ENCODE peak calls at places on chromosomes 12 and 14, in seven cellular contexts. One of them, this sample, is unnamed.

GRCh38 chr12:5085896-5086295 is 42.2 kb downstream of the KCNA5 start:
- DNase-seq in psoas muscle: no peak
- DNase-seq in activated T-cell treated with anti-CD3 and anti-CD28 coated beads for 1 hour: no peak
- DNase-seq in tibial artery: no peak
- DNase-seq in choroid plexus epithelial cell: peak; percentile 82
- DNase-seq in HTR-8/SVneo: no peak
- DNase-seq in pancreas: no peak
- DNase-seq in this sample: no peak

GRCh38 chr12:29782821-29783772 is 645 bp downstream of the TMTC1 start:
- DNase-seq in psoas muscle: peak; percentile 83
- DNase-seq in activated T-cell treated with anti-CD3 and anti-CD28 coated beads for 1 hour: no peak
- DNase-seq in tibial artery: peak; percentile 79
- DNase-seq in choroid plexus epithelial cell: peak; percentile 47
- DNase-seq in HTR-8/SVneo: no peak
- DNase-seq in pancreas: peak; percentile 31
- DNase-seq in this sample: no peak

GRCh38 chr12:6267007-6267721 is 43.3 kb upstream of the PLEKHG6 start:
- DNase-seq in psoas muscle: no peak
- DNase-seq in activated T-cell treated with anti-CD3 and anti-CD28 coated beads for 1 hour: no peak
- DNase-seq in tibial artery: no peak
- DNase-seq in choroid plexus epithelial cell: no peak
- DNase-seq in HTR-8/SVneo: no peak
- DNase-seq in pancreas: no peak
- DNase-seq in this sample: no peak

GRCh38 chr12:131404705-131405104 is 306.2 kb upstream of the SFSWAP start:
- DNase-seq in psoas muscle: no peak
- DNase-seq in activated T-cell treated with anti-CD3 and anti-CD28 coated beads for 1 hour: no peak
- DNase-seq in tibial artery: no peak
- DNase-seq in choroid plexus epithelial cell: no peak
- DNase-seq in HTR-8/SVneo: no peak
- DNase-seq in pancreas: no peak
- DNase-seq in this sample: no peak

GRCh38 chr12:17372508-17372907 is 717.5 kb downstream of the RERGL start:
- DNase-seq in psoas muscle: no peak
- DNase-seq in activated T-cell treated with anti-CD3 and anti-CD28 coated beads for 1 hour: no peak
- DNase-seq in tibial artery: no peak
- DNase-seq in choroid plexus epithelial cell: no peak
- DNase-seq in HTR-8/SVneo: no peak
- DNase-seq in pancreas: no peak
- DNase-seq in this sample: no peak

GRCh38 chr12:40105515-40106201 is at the start of gene SLC2A13:
- DNase-seq in psoas muscle: peak; percentile 86
- DNase-seq in activated T-cell treated with anti-CD3 and anti-CD28 coated beads for 1 hour: peak; percentile 67
- DNase-seq in tibial artery: peak; percentile 85
- DNase-seq in choroid plexus epithelial cell: peak; percentile 76
- DNase-seq in HTR-8/SVneo: peak; percentile 41
- DNase-seq in pancreas: peak; percentile 85
- DNase-seq in this sample: peak; percentile 80

GRCh38 chr14:37202265-37202664 is 4.5 kb downstream of the MIPOL1 start:
- DNase-seq in psoas muscle: no peak
- DNase-seq in activated T-cell treated with anti-CD3 and anti-CD28 coated beads for 1 hour: no peak
- DNase-seq in tibial artery: no peak
- DNase-seq in choroid plexus epithelial cell: peak; percentile 20
- DNase-seq in HTR-8/SVneo: no peak
- DNase-seq in pancreas: no peak
- DNase-seq in this sample: no peak

GRCh38 chr14:29643415-29644206 is 284.0 kb downstream of the PRKD1 start:
- DNase-seq in psoas muscle: no peak
- DNase-seq in activated T-cell treated with anti-CD3 and anti-CD28 coated beads for 1 hour: no peak
- DNase-seq in tibial artery: no peak
- DNase-seq in choroid plexus epithelial cell: peak; percentile 81
- DNase-seq in HTR-8/SVneo: no peak
- DNase-seq in pancreas: no peak
- DNase-seq in this sample: no peak

GRCh38 chr12:25155031-25155576 is 39.9 kb downstream of the DNAI7 start:
- DNase-seq in psoas muscle: no peak
- DNase-seq in activated T-cell treated with anti-CD3 and anti-CD28 coated beads for 1 hour: no peak
- DNase-seq in tibial artery: no peak
- DNase-seq in choroid plexus epithelial cell: peak; percentile 63
- DNase-seq in HTR-8/SVneo: peak; percentile 41
- DNase-seq in pancreas: no peak
- DNase-seq in this sample: no peak

GRCh38 chr12:56935157-56935556 is 949 bp upstream of the SDR9C7 start:
- DNase-seq in psoas muscle: no peak
- DNase-seq in activated T-cell treated with anti-CD3 and anti-CD28 coated beads for 1 hour: no peak
- DNase-seq in tibial artery: no peak
- DNase-seq in choroid plexus epithelial cell: no peak
- DNase-seq in HTR-8/SVneo: no peak
- DNase-seq in pancreas: no peak
- DNase-seq in this sample: no peak

GRCh38 chr12:11026118-11026517 is 3.7 kb upstream of the TAS2R19 start:
- DNase-seq in psoas muscle: no peak
- DNase-seq in activated T-cell treated with anti-CD3 and anti-CD28 coated beads for 1 hour: no peak
- DNase-seq in tibial artery: no peak
- DNase-seq in choroid plexus epithelial cell: no peak
- DNase-seq in HTR-8/SVneo: no peak
- DNase-seq in pancreas: no peak
- DNase-seq in this sample: no peak

GRCh38 chr14:81459912-81460311 is 59.8 kb upstream of the STON2 start:
- DNase-seq in psoas muscle: no peak
- DNase-seq in activated T-cell treated with anti-CD3 and anti-CD28 coated beads for 1 hour: no peak
- DNase-seq in tibial artery: no peak
- DNase-seq in choroid plexus epithelial cell: no peak
- DNase-seq in HTR-8/SVneo: no peak
- DNase-seq in pancreas: no peak
- DNase-seq in this sample: no peak

GRCh38 chr12:49092086-49092815 is 2.4 kb downstream of the DHH start:
- DNase-seq in psoas muscle: no peak
- DNase-seq in activated T-cell treated with anti-CD3 and anti-CD28 coated beads for 1 hour: peak; percentile 44
- DNase-seq in tibial artery: no peak
- DNase-seq in choroid plexus epithelial cell: peak; percentile 43
- DNase-seq in HTR-8/SVneo: peak; percentile 69
- DNase-seq in pancreas: no peak
- DNase-seq in this sample: peak; percentile 51

GRCh38 chr12:31362759-31363415 is 36.9 kb upstream of the SINHCAF start:
- DNase-seq in psoas muscle: no peak
- DNase-seq in activated T-cell treated with anti-CD3 and anti-CD28 coated beads for 1 hour: no peak
- DNase-seq in tibial artery: no peak
- DNase-seq in choroid plexus epithelial cell: peak; percentile 8
- DNase-seq in HTR-8/SVneo: no peak
- DNase-seq in pancreas: no peak
- DNase-seq in this sample: no peak

GRCh38 chr12:110668480-110669192 is 20.3 kb downstream of the HVCN1 start:
- DNase-seq in psoas muscle: no peak
- DNase-seq in activated T-cell treated with anti-CD3 and anti-CD28 coated beads for 1 hour: no peak
- DNase-seq in tibial artery: no peak
- DNase-seq in choroid plexus epithelial cell: no peak
- DNase-seq in HTR-8/SVneo: no peak
- DNase-seq in pancreas: no peak
- DNase-seq in this sample: no peak

GRCh38 chr12:62260733-62261683 is 804 bp downstream of the USP15 start:
- DNase-seq in psoas muscle: no peak
- DNase-seq in activated T-cell treated with anti-CD3 and anti-CD28 coated beads for 1 hour: peak; percentile 33
- DNase-seq in tibial artery: peak; percentile 64
- DNase-seq in choroid plexus epithelial cell: peak; percentile 63
- DNase-seq in HTR-8/SVneo: no peak
- DNase-seq in pancreas: no peak
- DNase-seq in this sample: peak; percentile 24

GRCh38 chr12:109995366-109995702 is 834 bp downstream of the GIT2 start:
- DNase-seq in psoas muscle: no peak
- DNase-seq in activated T-cell treated with anti-CD3 and anti-CD28 coated beads for 1 hour: no peak
- DNase-seq in tibial artery: no peak
- DNase-seq in choroid plexus epithelial cell: no peak
- DNase-seq in HTR-8/SVneo: no peak
- DNase-seq in pancreas: no peak
- DNase-seq in this sample: no peak

GRCh38 chr12:48106574-48107251 is 834 bp upstream of the SENP1 start:
- DNase-seq in psoas muscle: no peak
- DNase-seq in activated T-cell treated with anti-CD3 and anti-CD28 coated beads for 1 hour: no peak
- DNase-seq in tibial artery: no peak
- DNase-seq in choroid plexus epithelial cell: no peak
- DNase-seq in HTR-8/SVneo: no peak
- DNase-seq in pancreas: no peak
- DNase-seq in this sample: no peak

GRCh38 chr12:123591702-123592481 is 7.5 kb downstream of the TMED2 start:
- DNase-seq in psoas muscle: no peak
- DNase-seq in activated T-cell treated with anti-CD3 and anti-CD28 coated beads for 1 hour: no peak
- DNase-seq in tibial artery: no peak
- DNase-seq in choroid plexus epithelial cell: peak; percentile 93
- DNase-seq in HTR-8/SVneo: no peak
- DNase-seq in pancreas: no peak
- DNase-seq in this sample: no peak

GRCh38 chr12:82425241-82425640 is 66.9 kb downstream of the METTL25 start:
- DNase-seq in psoas muscle: no peak
- DNase-seq in activated T-cell treated with anti-CD3 and anti-CD28 coated beads for 1 hour: no peak
- DNase-seq in tibial artery: no peak
- DNase-seq in choroid plexus epithelial cell: peak; percentile 68
- DNase-seq in HTR-8/SVneo: no peak
- DNase-seq in pancreas: no peak
- DNase-seq in this sample: no peak

GRCh38 chr12:12266873-12267634 is at the start of gene LRP6:
- DNase-seq in psoas muscle: peak; percentile 95
- DNase-seq in activated T-cell treated with anti-CD3 and anti-CD28 coated beads for 1 hour: peak; percentile 60
- DNase-seq in tibial artery: peak; percentile 92
- DNase-seq in choroid plexus epithelial cell: peak; percentile 96
- DNase-seq in HTR-8/SVneo: peak; percentile 80
- DNase-seq in pancreas: peak; percentile 90
- DNase-seq in this sample: peak; percentile 52

GRCh38 chr12:60872850-60873713 is 1277.3 kb downstream of the SLC16A7 start:
- DNase-seq in psoas muscle: no peak
- DNase-seq in activated T-cell treated with anti-CD3 and anti-CD28 coated beads for 1 hour: no peak
- DNase-seq in tibial artery: no peak
- DNase-seq in choroid plexus epithelial cell: no peak
- DNase-seq in HTR-8/SVneo: no peak
- DNase-seq in pancreas: no peak
- DNase-seq in this sample: no peak

GRCh38 chr14:77301103-77301502 is 19.6 kb downstream of the POMT2 start:
- DNase-seq in psoas muscle: peak; percentile 92
- DNase-seq in activated T-cell treated with anti-CD3 and anti-CD28 coated beads for 1 hour: peak; percentile 46
- DNase-seq in tibial artery: peak; percentile 78
- DNase-seq in choroid plexus epithelial cell: peak; percentile 95
- DNase-seq in HTR-8/SVneo: peak; percentile 81
- DNase-seq in pancreas: peak; percentile 57
- DNase-seq in this sample: peak; percentile 32

GRCh38 chr14:105283028-105283427 is 17.8 kb downstream of the BRF1 start:
- DNase-seq in psoas muscle: no peak
- DNase-seq in activated T-cell treated with anti-CD3 and anti-CD28 coated beads for 1 hour: no peak
- DNase-seq in tibial artery: no peak
- DNase-seq in choroid plexus epithelial cell: no peak
- DNase-seq in HTR-8/SVneo: no peak
- DNase-seq in pancreas: no peak
- DNase-seq in this sample: no peak

GRCh38 chr14:92039073-92039719 is 663 bp downstream of the TRIP11 start:
- DNase-seq in psoas muscle: peak; percentile 77
- DNase-seq in activated T-cell treated with anti-CD3 and anti-CD28 coated beads for 1 hour: no peak
- DNase-seq in tibial artery: no peak
- DNase-seq in choroid plexus epithelial cell: peak; percentile 86
- DNase-seq in HTR-8/SVneo: peak; percentile 85
- DNase-seq in pancreas: no peak
- DNase-seq in this sample: no peak

GRCh38 chr12:118498171-118498570 is 121.8 kb downstream of the SUDS3 start:
- DNase-seq in psoas muscle: no peak
- DNase-seq in activated T-cell treated with anti-CD3 and anti-CD28 coated beads for 1 hour: no peak
- DNase-seq in tibial artery: no peak
- DNase-seq in choroid plexus epithelial cell: no peak
- DNase-seq in HTR-8/SVneo: no peak
- DNase-seq in pancreas: peak; percentile 17
- DNase-seq in this sample: no peak

GRCh38 chr14:71324767-71325272 is 417.6 kb downstream of the PCNX1 start:
- DNase-seq in psoas muscle: no peak
- DNase-seq in activated T-cell treated with anti-CD3 and anti-CD28 coated beads for 1 hour: no peak
- DNase-seq in tibial artery: no peak
- DNase-seq in choroid plexus epithelial cell: peak; percentile 83
- DNase-seq in HTR-8/SVneo: peak; percentile 64
- DNase-seq in pancreas: no peak
- DNase-seq in this sample: peak; percentile 24

GRCh38 chr14:88322505-88323085 is 474 bp downstream of the KCNK10 start:
- DNase-seq in psoas muscle: no peak
- DNase-seq in activated T-cell treated with anti-CD3 and anti-CD28 coated beads for 1 hour: no peak
- DNase-seq in tibial artery: no peak
- DNase-seq in choroid plexus epithelial cell: peak; percentile 2
- DNase-seq in HTR-8/SVneo: no peak
- DNase-seq in pancreas: no peak
- DNase-seq in this sample: no peak

GRCh38 chr14:101624579-101624978 is 63.3 kb downstream of the DIO3 start:
- DNase-seq in psoas muscle: no peak
- DNase-seq in activated T-cell treated with anti-CD3 and anti-CD28 coated beads for 1 hour: no peak
- DNase-seq in tibial artery: no peak
- DNase-seq in choroid plexus epithelial cell: peak; percentile 2
- DNase-seq in HTR-8/SVneo: no peak
- DNase-seq in pancreas: no peak
- DNase-seq in this sample: no peak

GRCh38 chr12:104903648-104904423 is 54.3 kb downstream of the SLC41A2 start:
- DNase-seq in psoas muscle: no peak
- DNase-seq in activated T-cell treated with anti-CD3 and anti-CD28 coated beads for 1 hour: no peak
- DNase-seq in tibial artery: no peak
- DNase-seq in choroid plexus epithelial cell: peak; percentile 51
- DNase-seq in HTR-8/SVneo: no peak
- DNase-seq in pancreas: no peak
- DNase-seq in this sample: no peak

GRCh38 chr12:25552681-25553080 is 402 bp downstream of the LMNTD1 start:
- DNase-seq in psoas muscle: no peak
- DNase-seq in activated T-cell treated with anti-CD3 and anti-CD28 coated beads for 1 hour: no peak
- DNase-seq in tibial artery: no peak
- DNase-seq in choroid plexus epithelial cell: peak; percentile 53
- DNase-seq in HTR-8/SVneo: no peak
- DNase-seq in pancreas: no peak
- DNase-seq in this sample: no peak

GRCh38 chr14:59127437-59127732 is 61.1 kb upstream of the DAAM1 start:
- DNase-seq in psoas muscle: no peak
- DNase-seq in activated T-cell treated with anti-CD3 and anti-CD28 coated beads for 1 hour: no peak
- DNase-seq in tibial artery: no peak
- DNase-seq in choroid plexus epithelial cell: no peak
- DNase-seq in HTR-8/SVneo: no peak
- DNase-seq in pancreas: no peak
- DNase-seq in this sample: no peak

GRCh38 chr14:34231626-34232025 is 230.4 kb downstream of the SPTSSA start:
- DNase-seq in psoas muscle: no peak
- DNase-seq in activated T-cell treated with anti-CD3 and anti-CD28 coated beads for 1 hour: no peak
- DNase-seq in tibial artery: no peak
- DNase-seq in choroid plexus epithelial cell: no peak
- DNase-seq in HTR-8/SVneo: no peak
- DNase-seq in pancreas: no peak
- DNase-seq in this sample: no peak

GRCh38 chr12:95462551-95462950 is 11.4 kb upstream of the METAP2 start:
- DNase-seq in psoas muscle: no peak
- DNase-seq in activated T-cell treated with anti-CD3 and anti-CD28 coated beads for 1 hour: no peak
- DNase-seq in tibial artery: no peak
- DNase-seq in choroid plexus epithelial cell: no peak
- DNase-seq in HTR-8/SVneo: no peak
- DNase-seq in pancreas: no peak
- DNase-seq in this sample: no peak

GRCh38 chr14:99517046-99517642 is 35.9 kb downstream of the CCNK start:
- DNase-seq in psoas muscle: peak; percentile 51
- DNase-seq in activated T-cell treated with anti-CD3 and anti-CD28 coated beads for 1 hour: no peak
- DNase-seq in tibial artery: peak; percentile 59
- DNase-seq in choroid plexus epithelial cell: no peak
- DNase-seq in HTR-8/SVneo: no peak
- DNase-seq in pancreas: no peak
- DNase-seq in this sample: no peak

GRCh38 chr14:31229638-31230229 is 22.1 kb upstream of the HECTD1 start:
- DNase-seq in psoas muscle: peak; percentile 84
- DNase-seq in activated T-cell treated with anti-CD3 and anti-CD28 coated beads for 1 hour: no peak
- DNase-seq in tibial artery: peak; percentile 72
- DNase-seq in choroid plexus epithelial cell: peak; percentile 98
- DNase-seq in HTR-8/SVneo: peak; percentile 96
- DNase-seq in pancreas: peak; percentile 76
- DNase-seq in this sample: no peak

GRCh38 chr14:90513151-90514014 is 116.6 kb downstream of the CALM1 start:
- DNase-seq in psoas muscle: no peak
- DNase-seq in activated T-cell treated with anti-CD3 and anti-CD28 coated beads for 1 hour: no peak
- DNase-seq in tibial artery: peak; percentile 84
- DNase-seq in choroid plexus epithelial cell: peak; percentile 10
- DNase-seq in HTR-8/SVneo: no peak
- DNase-seq in pancreas: peak; percentile 88
- DNase-seq in this sample: no peak

GRCh38 chr14:97976861-97977260 is 1179.7 kb downstream of the VRK1 start:
- DNase-seq in psoas muscle: peak; percentile 74
- DNase-seq in activated T-cell treated with anti-CD3 and anti-CD28 coated beads for 1 hour: no peak
- DNase-seq in tibial artery: no peak
- DNase-seq in choroid plexus epithelial cell: no peak
- DNase-seq in HTR-8/SVneo: no peak
- DNase-seq in pancreas: no peak
- DNase-seq in this sample: no peak